ENCODE peak calls at places on chromosome 4, in five cellular contexts. Q is fibroblast of gingiva, A is mucosa of descending colon, E is activated T-helper 1 cell treated with Interleukin-2 at 50 U/mL for 16 hours, B is uterus. X is an unnamed sample.
A peak's percentile ranks its signal among the peaks of the same experiment; 100 is the strongest.

GRCh38 chr4:52199574-52200338 is 148.7 kb downstream of the SPATA18 start:
- DNase-seq in Q (peak; percentile 92), A (no peak), E (no peak), B (no peak), X (no peak)

GRCh38 chr4:26330186-26330787 is 9.5 kb downstream of the RBPJ start:
- DNase-seq in Q (peak; percentile 50), A (no peak), E (no peak), B (no peak), X (no peak)

GRCh38 chr4:74161676-74162450 is 3.9 kb downstream of the MTHFD2L start:
- DNase-seq in Q (peak; percentile 46), A (no peak), E (no peak), B (no peak), X (no peak)

GRCh38 chr4:165478260-165478659 is 99.5 kb downstream of the CPE start:
- DNase-seq in Q (no peak), A (no peak), E (no peak), B (no peak), X (no peak)

GRCh38 chr4:145732895-145733880 is 53.2 kb downstream of the C4orf51 start:
- DNase-seq in Q (peak; percentile 96), A (peak; percentile 93), E (peak; percentile 78), B (peak; percentile 95), X (peak; percentile 94)

GRCh38 chr4:17562157-17562556 is 14.8 kb upstream of the LAP3 start:
- DNase-seq in Q (no peak), A (no peak), E (no peak), B (no peak), X (no peak)

GRCh38 chr4:3290889-3291321 is 1.9 kb upstream of the RGS12 start:
- DNase-seq in Q (no peak), A (no peak), E (no peak), B (no peak), X (peak; percentile 36)

GRCh38 chr4:176780995-176781738 is 11.6 kb downstream of the VEGFC start:
- DNase-seq in Q (peak; percentile 81), A (no peak), E (no peak), B (no peak), X (no peak)

GRCh38 chr4:124427095-124427767 is 285.3 kb downstream of the ANKRD50 start:
- DNase-seq in Q (no peak), A (no peak), E (no peak), B (peak; percentile 65), X (peak; percentile 46)

GRCh38 chr4:145183581-145183980 is 3.2 kb upstream of the OTUD4 start:
- DNase-seq in Q (no peak), A (no peak), E (no peak), B (no peak), X (no peak)

GRCh38 chr4:156888762-156889161 is 82.8 kb downstream of the PDGFC start:
- DNase-seq in Q (peak; percentile 61), A (no peak), E (no peak), B (no peak), X (no peak)

GRCh38 chr4:153348006-153348405 is 3.5 kb downstream of the MND1 start:
- DNase-seq in Q (no peak), A (no peak), E (no peak), B (no peak), X (no peak)

GRCh38 chr4:26039950-26040349 is 125.9 kb downstream of the SMIM20 start:
- DNase-seq in Q (peak; percentile 87), A (no peak), E (no peak), B (no peak), X (no peak)

GRCh38 chr4:170589597-170590191 is 499.9 kb upstream of the AADAT start:
- DNase-seq in Q (no peak), A (no peak), E (no peak), B (no peak), X (no peak)

GRCh38 chr4:147755567-147756295 is 23.8 kb downstream of the ARHGAP10 start:
- DNase-seq in Q (peak; percentile 34), A (no peak), E (no peak), B (no peak), X (no peak)

GRCh38 chr4:128639586-128640270 is 169.8 kb upstream of the JADE1 start:
- DNase-seq in Q (peak; percentile 38), A (no peak), E (no peak), B (no peak), X (no peak)

GRCh38 chr4:164396439-164396838 is 357.5 kb upstream of the SMIM31 start:
- DNase-seq in Q (no peak), A (no peak), E (no peak), B (no peak), X (no peak)

GRCh38 chr4:32645653-32646052 is 1925.5 kb downstream of the PCDH7 start:
- DNase-seq in Q (no peak), A (no peak), E (no peak), B (no peak), X (no peak)

GRCh38 chr4:156102411-156102810 is 148.7 kb upstream of the CTSO start:
- DNase-seq in Q (no peak), A (no peak), E (no peak), B (no peak), X (no peak)

GRCh38 chr4:86223472-86223871 is 136.4 kb downstream of the MAPK10 start:
- DNase-seq in Q (peak; percentile 10), A (no peak), E (no peak), B (no peak), X (no peak)

GRCh38 chr4:148216866-148217814 is 225.1 kb downstream of the NR3C2 start:
- DNase-seq in Q (no peak), A (no peak), E (no peak), B (no peak), X (no peak)

GRCh38 chr4:107719211-107719926 is 665 bp downstream of the PAPSS1 start:
- DNase-seq in Q (peak; percentile 14), A (no peak), E (no peak), B (peak; percentile 43), X (no peak)

GRCh38 chr4:114021445-114021844 is 42.0 kb upstream of the ARSJ start:
- DNase-seq in Q (no peak), A (no peak), E (no peak), B (no peak), X (no peak)

GRCh38 chr4:163505374-163505773 is 10.9 kb downstream of the TMA16 start:
- DNase-seq in Q (no peak), A (no peak), E (no peak), B (no peak), X (no peak)